ENCODE peak calls at places on chromosomes 12 and 14, in ten cellular contexts. K, V, F, N, Z, B, U, P, I and C are unnamed samples.

GRCh38 chr14:91244501-91244901 is at the start of gene GPR68:
- DNase-seq in K (peak), V (no peak), F (no peak), N (no peak), Z (peak), B (no peak), U (peak), P (peak), I (peak), C (no peak)

GRCh38 chr12:5441497-5442236 is 9.8 kb downstream of the NTF3 start:
- DNase-seq in K (no peak), V (no peak), F (no peak), N (no peak), Z (no peak), B (no peak), U (no peak), P (peak), I (no peak), C (no peak)

GRCh38 chr14:105119410-105120025 is 49.1 kb downstream of the JAG2 start:
- DNase-seq in K (no peak), V (no peak), F (no peak), N (no peak), Z (no peak), B (no peak), U (no peak), P (no peak), I (no peak), C (no peak)

GRCh38 chr12:53532524-53533445 is 25.5 kb upstream of the NPFF start:
- DNase-seq in K (no peak), V (no peak), F (no peak), N (no peak), Z (no peak), B (no peak), U (no peak), P (no peak), I (no peak), C (no peak)

GRCh38 chr12:48958049-48958388 is 732 bp upstream of the ARF3 start:
- DNase-seq in K (no peak), V (no peak), F (no peak), N (no peak), Z (no peak), B (no peak), U (no peak), P (no peak), I (no peak), C (no peak)

GRCh38 chr14:99769799-99770198 is 23.4 kb upstream of the EML1 start:
- DNase-seq in K (no peak), V (no peak), F (no peak), N (no peak), Z (no peak), B (no peak), U (no peak), P (no peak), I (no peak), C (no peak)

GRCh38 chr14:55124774-55125372 is 4.2 kb upstream of the LGALS3 start:
- DNase-seq in K (no peak), V (no peak), F (no peak), N (no peak), Z (no peak), B (no peak), U (no peak), P (no peak), I (no peak), C (no peak)

GRCh38 chr14:101152855-101153254 is 249.3 kb upstream of the RTL1 start:
- DNase-seq in K (no peak), V (no peak), F (no peak), N (no peak), Z (no peak), B (no peak), U (no peak), P (no peak), I (no peak), C (no peak)

GRCh38 chr12:6229823-6230222 is 29.6 kb downstream of the CD9 start:
- DNase-seq in K (no peak), V (no peak), F (no peak), N (no peak), Z (peak), B (no peak), U (peak), P (peak), I (no peak), C (no peak)

GRCh38 chr12:104353012-104353981 is 49.8 kb downstream of the EID3 start:
- DNase-seq in K (no peak), V (no peak), F (no peak), N (no peak), Z (no peak), B (no peak), U (no peak), P (no peak), I (no peak), C (no peak)

GRCh38 chr12:49037947-49038237 is 19.3 kb upstream of the PRKAG1 start:
- DNase-seq in K (no peak), V (no peak), F (no peak), N (no peak), Z (no peak), B (no peak), U (no peak), P (no peak), I (no peak), C (no peak)

GRCh38 chr14:48113713-48114112 is 438.3 kb upstream of the MDGA2 start:
- DNase-seq in K (no peak), V (no peak), F (no peak), N (no peak), Z (no peak), B (no peak), U (no peak), P (no peak), I (no peak), C (no peak)

GRCh38 chr14:99253890-99254289 is 18.1 kb downstream of the BCL11B start:
- DNase-seq in K (no peak), V (no peak), F (no peak), N (no peak), Z (no peak), B (no peak), U (no peak), P (no peak), I (no peak), C (no peak)

GRCh38 chr14:101063121-101063520 is 159.6 kb upstream of the RTL1 start:
- DNase-seq in K (no peak), V (no peak), F (no peak), N (no peak), Z (no peak), B (no peak), U (no peak), P (no peak), I (no peak), C (no peak)

GRCh38 chr12:102513739-102514138 is 33.4 kb upstream of the IGF1 start:
- DNase-seq in K (no peak), V (no peak), F (no peak), N (no peak), Z (no peak), B (no peak), U (peak), P (peak), I (no peak), C (no peak)

GRCh38 chr14:48331421-48331820 is 656.0 kb upstream of the MDGA2 start:
- DNase-seq in K (no peak), V (no peak), F (no peak), N (no peak), Z (no peak), B (no peak), U (no peak), P (no peak), I (no peak), C (no peak)

GRCh38 chr12:11684393-11684792 is 34.9 kb downstream of the ETV6 start:
- DNase-seq in K (no peak), V (no peak), F (no peak), N (no peak), Z (no peak), B (no peak), U (peak), P (peak), I (no peak), C (no peak)

GRCh38 chr14:101496779-101497420 is 64.4 kb upstream of the DIO3 start:
- DNase-seq in K (no peak), V (no peak), F (no peak), N (no peak), Z (no peak), B (no peak), U (no peak), P (no peak), I (no peak), C (no peak)